ENCODE peak calls at places on chromosomes 7 and 10, in seven cellular contexts. U is stimulated activated CD4-positive, alpha-beta T cell treated with anti-CD3 and anti-CD28 coated beads, Interleukin-2, amount 100 ng/mL, for 4 hours; N is activated T-helper 1 cell treated with anti-CD3 and anti-CD28 coated beads, Interleukin-2, amount 50 U/mL, for 16 hours; M is NCI-H1105 treated with DMSO at 0.1 percent for 48 hours; I is SW480; S is substantia nigra; R is right cardiac atrium. C is an unnamed sample.
A peak's percentile ranks its signal among the peaks of the same experiment; 100 is the strongest.

GRCh38 chr10:115566867-115567266 is 473.7 kb downstream of the ATRNL1 start:
- DNase-seq in M (peak; percentile 0), R (no peak), U (no peak), S (no peak), I (no peak), N (no peak), C (no peak)

GRCh38 chr10:30542001-30542861 is 87.3 kb downstream of the LYZL2 start:
- DNase-seq in N (no peak), M (no peak), R (no peak), U (no peak), I (no peak), S (no peak), C (peak; percentile 43)

GRCh38 chr10:123821136-123821535 is 70.5 kb downstream of the CPXM2 start:
- DNase-seq in R (no peak), M (no peak), I (no peak), N (no peak), U (no peak), S (no peak), C (no peak)

GRCh38 chr7:10300557-10300956 is 673.1 kb upstream of the PHF14 start:
- DNase-seq in M (peak; percentile 15), U (no peak), S (no peak), I (no peak), N (no peak), R (no peak), C (no peak)

GRCh38 chr10:131001438-131001837 is 310.1 kb downstream of the TCERG1L start:
- DNase-seq in S (no peak), M (no peak), I (no peak), U (no peak), N (no peak), R (no peak), C (no peak)

GRCh38 chr7:25856056-25856780 is 295.8 kb upstream of the NFE2L3 start:
- DNase-seq in M (peak; percentile 82), R (no peak), U (no peak), N (no peak), S (no peak), I (peak; percentile 84), C (no peak)

GRCh38 chr10:132298038-132298935 is 9.5 kb downstream of the STK32C start:
- DNase-seq in N (no peak), U (no peak), S (no peak), I (no peak), R (peak; percentile 27), M (no peak), C (no peak)

GRCh38 chr10:50369931-50370330 is 118.6 kb upstream of the ASAH2 start:
- DNase-seq in N (no peak), I (no peak), R (no peak), M (no peak), U (no peak), S (no peak), C (no peak)

GRCh38 chr7:10677211-10677610 is 296.5 kb upstream of the PHF14 start:
- DNase-seq in M (no peak), U (no peak), I (no peak), R (no peak), N (no peak), S (no peak), C (no peak)

GRCh38 chr7:106358103-106358663 is 73.4 kb upstream of the NAMPT start:
- DNase-seq in I (no peak), M (no peak), U (no peak), N (no peak), S (no peak), R (no peak), C (no peak)

GRCh38 chr10:24272374-24272773 is 63.4 kb downstream of the KIAA1217 start:
- DNase-seq in N (no peak), I (no peak), U (no peak), R (no peak), M (no peak), S (no peak), C (no peak)

GRCh38 chr7:158563911-158564647 is 23.5 kb downstream of the PTPRN2 start:
- DNase-seq in R (no peak), I (no peak), U (no peak), N (no peak), M (no peak), S (no peak), C (no peak)

GRCh38 chr7:133742709-133743538 is 384.2 kb upstream of the LRGUK start:
- DNase-seq in S (peak; percentile 2), R (no peak), U (no peak), M (no peak), I (no peak), N (no peak), C (no peak)

GRCh38 chr10:3806603-3807002 is 21.6 kb upstream of the KLF6 start:
- DNase-seq in M (peak; percentile 20), U (no peak), R (no peak), N (no peak), I (peak; percentile 74), S (no peak), C (no peak)

GRCh38 chr10:69899727-69900595 is 98.3 kb downstream of the COL13A1 start:
- DNase-seq in M (no peak), N (no peak), S (no peak), U (no peak), I (no peak), R (peak; percentile 50), C (no peak)

GRCh38 chr7:111982133-111982532 is 224.1 kb downstream of the DOCK4 start:
- DNase-seq in U (no peak), I (no peak), N (no peak), M (no peak), R (no peak), S (no peak), C (no peak)

C was measured in GM13977.